ENCODE peak calls at places on chromosomes 5 and 9, in ten cellular contexts. One of them, this sample, is unnamed.

GRCh38 chr9:13445123-13445522 is 165.6 kb upstream of the MPDZ start:
- DNase-seq in ovary: no peak
- DNase-seq in fibroblast of pulmonary artery: peak
- DNase-seq in lower leg skin: no peak
- DNase-seq in GM23248: no peak
- DNase-seq in occipital lobe: no peak
- DNase-seq in GM04504: no peak
- DNase-seq in iris pigment epithelial cell: no peak
- DNase-seq in CD4-positive, alpha-beta T cell: no peak
- DNase-seq in myocyte: no peak
- DNase-seq in this sample: no peak

GRCh38 chr5:142433526-142434321 is 108.9 kb upstream of the SPRY4 start:
- DNase-seq in ovary: no peak
- DNase-seq in iris pigment epithelial cell: peak
- DNase-seq in lower leg skin: no peak
- DNase-seq in myocyte: peak
- DNase-seq in GM04504: no peak
- DNase-seq in fibroblast of pulmonary artery: peak
- DNase-seq in occipital lobe: no peak
- DNase-seq in CD4-positive, alpha-beta T cell: no peak
- DNase-seq in GM23248: peak
- DNase-seq in this sample: no peak

GRCh38 chr5:107698286-107698685 is 27.5 kb upstream of the EFNA5 start:
- DNase-seq in ovary: no peak
- DNase-seq in myocyte: no peak
- DNase-seq in fibroblast of pulmonary artery: peak
- DNase-seq in CD4-positive, alpha-beta T cell: no peak
- DNase-seq in lower leg skin: no peak
- DNase-seq in iris pigment epithelial cell: peak
- DNase-seq in GM04504: peak
- DNase-seq in GM23248: peak
- DNase-seq in occipital lobe: no peak
- DNase-seq in this sample: no peak

GRCh38 chr5:107743357-107744000 is 72.7 kb upstream of the EFNA5 start:
- DNase-seq in lower leg skin: no peak
- DNase-seq in ovary: no peak
- DNase-seq in iris pigment epithelial cell: peak
- DNase-seq in GM04504: peak
- DNase-seq in occipital lobe: no peak
- DNase-seq in GM23248: peak
- DNase-seq in CD4-positive, alpha-beta T cell: no peak
- DNase-seq in myocyte: peak
- DNase-seq in fibroblast of pulmonary artery: peak
- DNase-seq in this sample: no peak

GRCh38 chr9:8020161-8020560 is 220.6 kb upstream of the DMAC1 start:
- DNase-seq in GM23248: no peak
- DNase-seq in CD4-positive, alpha-beta T cell: no peak
- DNase-seq in iris pigment epithelial cell: no peak
- DNase-seq in GM04504: no peak
- DNase-seq in fibroblast of pulmonary artery: no peak
- DNase-seq in lower leg skin: no peak
- DNase-seq in ovary: no peak
- DNase-seq in myocyte: no peak
- DNase-seq in occipital lobe: no peak
- DNase-seq in this sample: no peak

GRCh38 chr5:12272389-12272788 is 368.1 kb upstream of the CTNND2 start:
- DNase-seq in fibroblast of pulmonary artery: no peak
- DNase-seq in lower leg skin: no peak
- DNase-seq in GM23248: no peak
- DNase-seq in occipital lobe: no peak
- DNase-seq in CD4-positive, alpha-beta T cell: no peak
- DNase-seq in iris pigment epithelial cell: no peak
- DNase-seq in ovary: no peak
- DNase-seq in myocyte: no peak
- DNase-seq in GM04504: no peak
- DNase-seq in this sample: no peak

GRCh38 chr9:38083858-38084555 is 15.0 kb upstream of the SHB start:
- DNase-seq in lower leg skin: no peak
- DNase-seq in GM04504: no peak
- DNase-seq in GM23248: peak
- DNase-seq in CD4-positive, alpha-beta T cell: no peak
- DNase-seq in ovary: no peak
- DNase-seq in occipital lobe: no peak
- DNase-seq in fibroblast of pulmonary artery: no peak
- DNase-seq in iris pigment epithelial cell: peak
- DNase-seq in myocyte: no peak
- DNase-seq in this sample: peak

GRCh38 chr5:96565843-96566242 is 96.3 kb upstream of the CAST start:
- DNase-seq in ovary: no peak
- DNase-seq in CD4-positive, alpha-beta T cell: no peak
- DNase-seq in GM23248: peak
- DNase-seq in fibroblast of pulmonary artery: peak
- DNase-seq in occipital lobe: no peak
- DNase-seq in myocyte: peak
- DNase-seq in lower leg skin: no peak
- DNase-seq in GM04504: no peak
- DNase-seq in iris pigment epithelial cell: peak
- DNase-seq in this sample: no peak

GRCh38 chr9:135864447-135865049 is 42.8 kb downstream of the CAMSAP1 start:
- DNase-seq in GM23248: peak
- DNase-seq in lower leg skin: no peak
- DNase-seq in myocyte: peak
- DNase-seq in GM04504: peak
- DNase-seq in CD4-positive, alpha-beta T cell: peak
- DNase-seq in occipital lobe: peak
- DNase-seq in ovary: peak
- DNase-seq in iris pigment epithelial cell: peak
- DNase-seq in fibroblast of pulmonary artery: peak
- DNase-seq in this sample: peak

This sample was measured in sciatic nerve.